ENCODE peak calls at places on chromosomes 7 and 10, in five cellular contexts. J, B, R, I and T are unnamed samples.

GRCh38 chr10:83164134-83164533 is 975.2 kb upstream of the GHITM start:
- DNase-seq in J (no peak), B (peak; percentile 26), R (no peak), I (no peak), T (no peak)

GRCh38 chr10:234708-235406 is 99.6 kb downstream of the ZMYND11 start:
- DNase-seq in J (no peak), B (peak; percentile 9), R (no peak), I (no peak), T (no peak)

GRCh38 chr10:112843623-112844022 is 106.4 kb upstream of the TCF7L2 start:
- DNase-seq in J (no peak), B (no peak), R (no peak), I (no peak), T (no peak)

GRCh38 chr10:34960983-34961382 is 129.2 kb downstream of the CUL2 start:
- DNase-seq in J (no peak), B (no peak), R (no peak), I (no peak), T (no peak)

GRCh38 chr10:124007102-124007772 is 86.2 kb downstream of the CHST15 start:
- DNase-seq in J (peak; percentile 69), B (no peak), R (no peak), I (no peak), T (peak; percentile 36)

GRCh38 chr10:27188259-27188658 is 33.1 kb downstream of the MASTL start:
- DNase-seq in J (no peak), B (no peak), R (no peak), I (no peak), T (no peak)

GRCh38 chr10:124995605-124996004 is 53.7 kb downstream of the ZRANB1 start:
- DNase-seq in J (no peak), B (no peak), R (peak; percentile 15), I (peak; percentile 3), T (peak; percentile 68)

GRCh38 chr10:89242340-89242680 is 9.3 kb downstream of the LIPA start:
- DNase-seq in J (no peak), B (no peak), R (no peak), I (no peak), T (no peak)

GRCh38 chr10:107919626-107920235 is 755.2 kb upstream of the SORCS1 start:
- DNase-seq in J (no peak), B (no peak), R (no peak), I (no peak), T (no peak)

GRCh38 chr7:156639426-156640256 is 933 bp upstream of the RNF32 start:
- DNase-seq in J (no peak), B (peak; percentile 10), R (no peak), I (no peak), T (no peak)

GRCh38 chr7:156640949-156641485 is 443 bp downstream of the RNF32 start:
- DNase-seq in J (peak; percentile 67), B (peak; percentile 61), R (no peak), I (no peak), T (no peak)

GRCh38 chr7:156638443-156639077 is 2.0 kb upstream of the RNF32 start:
- DNase-seq in J (no peak), B (no peak), R (no peak), I (no peak), T (no peak)

GRCh38 chr7:156640257-156640948 is at the start of gene RNF32:
- DNase-seq in J (peak; percentile 95), B (peak; percentile 88), R (peak; percentile 98), I (peak; percentile 97), T (no peak)

GRCh38 chr7:156642306-156643045 is 1.9 kb downstream of the RNF32 start:
- DNase-seq in J (no peak), B (no peak), R (no peak), I (no peak), T (no peak)
- TF ChIP-seq CTCF in J (no peak), B (no peak), R (no peak), I (no peak), T (no peak)

GRCh38 chr10:85995791-85996190 is 370.8 kb downstream of the GRID1 start:
- DNase-seq in J (no peak), B (peak; percentile 2), R (peak; percentile 30), I (no peak), T (no peak)
- TF ChIP-seq CTCF in J (no peak), B (no peak), R (peak; percentile 49), I (peak; percentile 50), T (peak; percentile 74)

DNA sequence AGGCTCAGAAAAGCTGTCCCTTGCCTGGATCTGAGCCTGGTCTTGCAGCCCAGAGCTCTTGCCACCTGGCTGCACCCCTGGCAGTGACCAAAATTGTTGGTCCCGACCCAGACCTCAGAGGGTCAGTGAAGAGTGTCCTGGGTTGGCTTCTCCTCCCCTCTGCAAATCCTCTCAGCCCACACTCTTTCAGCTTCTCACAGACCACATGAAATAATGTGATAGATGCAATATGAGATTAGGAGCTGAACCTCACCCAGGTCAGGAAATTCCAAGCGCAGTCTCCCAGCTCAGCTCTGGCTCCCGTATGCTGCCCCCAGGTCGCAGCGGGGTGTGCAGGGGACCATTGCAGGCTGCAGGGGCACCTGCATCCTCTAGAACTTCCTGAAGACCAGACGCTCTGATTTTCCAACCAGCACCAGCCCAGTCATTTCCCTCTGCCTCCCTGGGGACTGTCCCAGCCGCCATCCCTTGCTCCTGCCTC is 19.6 kb upstream of the RET start:
- DNase-seq in J (peak; percentile 24), B (no peak), R (no peak), I (no peak), T (peak; percentile 41)
- TF ChIP-seq CTCF in J (no peak), B (no peak), R (no peak), I (no peak), T (no peak)

GRCh38 chr7:64312826-64313225 is 935 bp upstream of the ZNF736 start:
- DNase-seq in J (no peak), B (no peak), R (no peak), I (no peak), T (no peak)

GRCh38 chr7:64310426-64310825 is 3.3 kb upstream of the ZNF736 start:
- DNase-seq in J (no peak), B (no peak), R (no peak), I (no peak), T (no peak)

GRCh38 chr7:64308019-64308275 is 5.8 kb upstream of the ZNF736 start:
- DNase-seq in J (no peak), B (no peak), R (no peak), I (no peak), T (no peak)

GRCh38 chr7:64307254-64308018 is 6.3 kb upstream of the ZNF736 start:
- DNase-seq in J (peak; percentile 96), B (peak; percentile 83), R (peak; percentile 79), I (no peak), T (no peak)
- TF ChIP-seq CTCF in J (no peak), B (no peak), R (no peak), I (no peak), T (no peak)

GRCh38 chr7:147428075-147428474 is 1162.5 kb upstream of the C7orf33 start:
- DNase-seq in J (no peak), B (no peak), R (no peak), I (no peak), T (no peak)

GRCh38 chr7:147436718-147437117 is 1153.8 kb upstream of the C7orf33 start:
- DNase-seq in J (no peak), B (no peak), R (no peak), I (no peak), T (no peak)

DNA sequence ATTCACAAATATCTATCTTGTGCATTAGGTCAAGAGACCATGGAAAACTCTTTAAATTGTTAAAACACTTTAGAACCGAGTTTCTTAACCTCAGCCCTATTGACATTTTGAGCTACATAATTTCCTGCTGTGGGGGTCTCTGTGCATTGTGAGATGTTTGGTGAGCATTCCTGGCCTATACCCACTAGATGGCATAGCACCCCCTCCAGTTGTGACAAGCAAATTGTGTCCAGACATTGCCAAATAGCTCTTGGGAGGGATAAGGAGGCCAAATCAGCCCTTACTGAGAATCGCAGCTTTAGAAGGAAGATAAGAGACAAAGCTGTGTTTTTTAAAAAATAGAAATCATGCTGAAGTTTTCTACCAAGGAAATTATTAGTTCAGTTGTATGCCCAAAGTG is 1158.5 kb upstream of the C7orf33 start:
- DNase-seq in J (no peak), B (peak; percentile 3), R (no peak), I (no peak), T (no peak)
- TF ChIP-seq CTCF in J (no peak), B (peak; percentile 31), R (no peak), I (peak; percentile 60), T (peak; percentile 75)

DNA sequence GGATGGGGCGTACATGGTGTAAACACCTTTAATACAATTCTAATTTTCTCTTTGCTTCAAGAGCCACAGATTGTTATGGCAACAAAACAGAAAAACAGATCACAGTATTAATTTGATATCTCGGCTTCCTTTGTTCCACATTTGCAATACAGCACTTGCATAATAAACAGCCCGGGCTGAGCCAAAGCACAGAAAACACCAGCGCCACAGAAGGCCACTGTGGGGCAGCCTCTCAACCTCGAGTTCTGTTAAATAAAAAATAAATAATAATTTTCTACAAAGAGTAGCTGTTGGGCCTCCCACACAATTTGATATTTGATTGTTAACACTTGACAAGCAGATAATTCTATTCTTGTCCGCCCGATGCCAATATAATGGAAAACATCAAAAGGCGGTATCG is 255.8 kb downstream of the USP6NL start:
- DNase-seq in J (peak; percentile 65), B (no peak), R (no peak), I (no peak), T (no peak)
- TF ChIP-seq CTCF in J (no peak), B (no peak), R (no peak), I (no peak), T (peak; percentile 11)

DNA sequence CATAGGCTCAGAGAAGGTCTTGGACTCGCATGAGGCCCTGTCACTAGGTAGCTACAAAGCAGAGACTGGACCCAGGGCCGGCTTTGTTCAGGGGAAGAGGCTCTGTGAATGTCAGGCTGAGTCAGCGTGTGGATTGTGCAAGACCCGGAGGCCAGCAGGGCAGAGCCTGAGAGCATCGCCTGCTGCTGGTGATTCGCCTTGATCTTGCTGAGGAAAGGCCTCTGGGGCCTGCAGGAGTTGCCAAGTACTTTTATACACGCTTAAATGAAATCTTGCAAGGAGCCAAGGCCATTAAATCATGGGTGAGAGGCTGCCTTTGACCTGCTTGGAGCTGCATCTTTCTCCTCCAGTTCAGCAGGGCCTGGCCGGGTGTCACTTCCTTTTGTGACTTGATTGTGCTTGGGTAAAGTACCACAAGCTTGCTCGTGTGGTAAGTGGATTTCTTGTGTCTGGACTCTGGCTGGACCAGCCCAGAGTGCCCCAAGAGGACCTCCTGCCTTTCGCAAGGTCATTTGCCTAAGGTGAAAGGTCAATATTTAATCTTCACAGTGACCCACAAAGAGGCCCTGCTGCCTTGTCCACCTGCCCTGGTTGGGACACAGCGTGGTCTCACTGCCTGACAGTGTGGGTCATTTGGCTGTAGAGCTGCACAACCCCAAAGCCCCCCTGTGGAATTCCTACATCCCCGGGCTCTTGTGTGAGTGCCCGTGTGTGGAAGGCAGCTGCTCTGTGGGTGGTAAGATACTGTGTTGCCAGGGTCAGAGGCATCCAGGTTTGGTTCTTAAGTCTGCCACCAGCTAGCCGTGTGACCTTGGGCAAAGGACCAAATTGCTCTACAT is 38.6 kb upstream of the SH2D4B start:
- DNase-seq in J (peak; percentile 99), B (peak; percentile 97), R (no peak), I (no peak), T (no peak)
- TF ChIP-seq CTCF in J (no peak), B (no peak), R (no peak), I (no peak), T (no peak)

DNA sequence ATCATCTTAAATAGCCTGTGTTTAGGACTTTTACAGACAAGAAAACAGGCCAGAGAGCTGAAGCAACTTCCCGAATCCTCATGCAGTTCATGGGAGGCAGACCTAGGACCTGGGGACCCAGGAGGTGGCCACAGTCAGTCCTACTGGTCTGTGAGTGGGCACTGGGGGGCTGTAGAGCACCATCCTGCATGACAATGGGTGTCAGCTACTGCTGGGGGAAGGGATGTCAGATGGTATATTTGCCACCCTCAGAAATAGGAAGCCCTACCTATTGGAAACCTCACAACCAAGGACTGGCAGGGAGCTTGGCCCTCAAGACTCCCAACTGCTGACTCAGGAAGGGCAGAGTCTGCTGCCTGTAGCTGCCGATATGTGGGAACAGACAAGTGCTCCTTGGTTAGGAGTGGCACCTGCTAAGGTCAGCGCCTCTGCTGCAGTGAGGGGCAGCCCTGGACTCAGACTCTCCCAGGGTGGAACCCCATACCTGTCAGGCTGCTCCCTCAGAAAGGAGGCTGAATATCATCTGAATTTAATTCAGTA is 29.7 kb downstream of the OGDH start:
- DNase-seq in J (no peak), B (no peak), R (no peak), I (no peak), T (no peak)
- TF ChIP-seq CTCF in J (no peak), B (no peak), R (no peak), I (no peak), T (no peak)